ENCODE peak calls at places on chromosomes 11 and 22, in ten cellular contexts. One of them, this sample, is unnamed.

GRCh38 chr11:75554258-75555022 is 7.6 kb upstream of the SERPINH1 start:
- DNase-seq in RWPE1: no peak
- DNase-seq in HCT116: no peak
- DNase-seq in hepatocyte: peak
- DNase-seq in IMR-90: peak
- DNase-seq in CD4-positive, alpha-beta T cell: no peak
- DNase-seq in A549: no peak
- DNase-seq in GM23248: peak
- DNase-seq in K562: peak
- DNase-seq in heart right ventricle: peak
- DNase-seq in this sample: peak

GRCh38 chr11:94544582-94544831 is 786 bp downstream of the FUT4 start:
- DNase-seq in RWPE1: no peak
- DNase-seq in HCT116: no peak
- DNase-seq in hepatocyte: no peak
- DNase-seq in IMR-90: no peak
- DNase-seq in CD4-positive, alpha-beta T cell: no peak
- DNase-seq in A549: no peak
- DNase-seq in GM23248: no peak
- DNase-seq in K562: no peak
- DNase-seq in heart right ventricle: no peak
- DNase-seq in this sample: no peak

GRCh38 chr11:113991170-113991569 is 16.3 kb downstream of the HTR3A start:
- DNase-seq in RWPE1: peak
- DNase-seq in HCT116: no peak
- DNase-seq in hepatocyte: peak
- DNase-seq in IMR-90: peak
- DNase-seq in CD4-positive, alpha-beta T cell: no peak
- DNase-seq in A549: no peak
- DNase-seq in GM23248: peak
- DNase-seq in K562: peak
- DNase-seq in heart right ventricle: peak
- DNase-seq in this sample: peak

GRCh38 chr11:46336781-46337180 is 10.5 kb upstream of the DGKZ start:
- DNase-seq in RWPE1: no peak
- DNase-seq in HCT116: no peak
- DNase-seq in hepatocyte: no peak
- DNase-seq in IMR-90: no peak
- DNase-seq in CD4-positive, alpha-beta T cell: peak
- DNase-seq in A549: no peak
- DNase-seq in GM23248: peak
- DNase-seq in K562: peak
- DNase-seq in heart right ventricle: no peak
- DNase-seq in this sample: no peak

GRCh38 chr11:86206296-86206695 is 38.3 kb upstream of the EED start:
- DNase-seq in RWPE1: no peak
- DNase-seq in HCT116: no peak
- DNase-seq in hepatocyte: no peak
- DNase-seq in IMR-90: no peak
- DNase-seq in CD4-positive, alpha-beta T cell: no peak
- DNase-seq in A549: no peak
- DNase-seq in GM23248: no peak
- DNase-seq in K562: no peak
- DNase-seq in heart right ventricle: no peak
- DNase-seq in this sample: no peak

GRCh38 chr11:127193916-127194315 is 193.3 kb upstream of the KIRREL3 start:
- DNase-seq in RWPE1: no peak
- DNase-seq in HCT116: no peak
- DNase-seq in hepatocyte: no peak
- DNase-seq in IMR-90: no peak
- DNase-seq in CD4-positive, alpha-beta T cell: no peak
- DNase-seq in A549: no peak
- DNase-seq in GM23248: no peak
- DNase-seq in K562: no peak
- DNase-seq in heart right ventricle: no peak
- DNase-seq in this sample: no peak

GRCh38 chr22:39253427-39254070 is 8.8 kb upstream of the PDGFB start:
- DNase-seq in RWPE1: peak
- DNase-seq in HCT116: peak
- DNase-seq in hepatocyte: peak
- DNase-seq in IMR-90: peak
- DNase-seq in CD4-positive, alpha-beta T cell: peak
- DNase-seq in A549: peak
- DNase-seq in GM23248: peak
- DNase-seq in K562: peak
- DNase-seq in heart right ventricle: peak
- DNase-seq in this sample: peak

GRCh38 chr11:57974830-57975229 is 48.9 kb upstream of the OR9Q1 start:
- DNase-seq in RWPE1: no peak
- DNase-seq in HCT116: no peak
- DNase-seq in hepatocyte: no peak
- DNase-seq in IMR-90: no peak
- DNase-seq in CD4-positive, alpha-beta T cell: no peak
- DNase-seq in A549: no peak
- DNase-seq in GM23248: peak
- DNase-seq in K562: no peak
- DNase-seq in heart right ventricle: no peak
- DNase-seq in this sample: no peak

GRCh38 chr11:61090521-61090920 is 11.8 kb upstream of the CD5 start:
- DNase-seq in RWPE1: no peak
- DNase-seq in HCT116: no peak
- DNase-seq in hepatocyte: no peak
- DNase-seq in IMR-90: no peak
- DNase-seq in CD4-positive, alpha-beta T cell: no peak
- DNase-seq in A549: no peak
- DNase-seq in GM23248: no peak
- DNase-seq in K562: no peak
- DNase-seq in heart right ventricle: no peak
- DNase-seq in this sample: no peak

GRCh38 chr11:46826310-46827044 is 19.6 kb downstream of the CKAP5 start:
- DNase-seq in RWPE1: peak
- DNase-seq in HCT116: peak
- DNase-seq in hepatocyte: peak
- DNase-seq in IMR-90: peak
- DNase-seq in CD4-positive, alpha-beta T cell: peak
- DNase-seq in A549: peak
- DNase-seq in GM23248: peak
- DNase-seq in K562: peak
- DNase-seq in heart right ventricle: peak
- DNase-seq in this sample: peak

GRCh38 chr11:9527481-9528140 is 45.9 kb upstream of the WEE1 start:
- DNase-seq in RWPE1: no peak
- DNase-seq in HCT116: peak
- DNase-seq in hepatocyte: no peak
- DNase-seq in IMR-90: peak
- DNase-seq in CD4-positive, alpha-beta T cell: no peak
- DNase-seq in A549: no peak
- DNase-seq in GM23248: peak
- DNase-seq in K562: no peak
- DNase-seq in heart right ventricle: peak
- DNase-seq in this sample: peak

GRCh38 chr11:2930705-2931415 is 1.6 kb upstream of the PHLDA2 start:
- DNase-seq in RWPE1: peak
- DNase-seq in HCT116: peak
- DNase-seq in hepatocyte: peak
- DNase-seq in IMR-90: peak
- DNase-seq in CD4-positive, alpha-beta T cell: peak
- DNase-seq in A549: peak
- DNase-seq in GM23248: peak
- DNase-seq in K562: peak
- DNase-seq in heart right ventricle: peak
- DNase-seq in this sample: peak
- H3K27ac ChIP-seq in RWPE1: peak
- H3K27ac ChIP-seq in HCT116: peak
- H3K27ac ChIP-seq in hepatocyte: peak
- H3K27ac ChIP-seq in IMR-90: peak
- H3K27ac ChIP-seq in CD4-positive, alpha-beta T cell: no peak
- H3K27ac ChIP-seq in A549: peak
- H3K27ac ChIP-seq in GM23248: peak
- H3K27ac ChIP-seq in K562: peak
- H3K27ac ChIP-seq in heart right ventricle: no peak
- H3K27ac ChIP-seq in this sample: peak

GRCh38 chr22:25735657-25736056 is 6.3 kb upstream of the MYO18B start:
- DNase-seq in RWPE1: no peak
- DNase-seq in HCT116: no peak
- DNase-seq in hepatocyte: no peak
- DNase-seq in IMR-90: no peak
- DNase-seq in CD4-positive, alpha-beta T cell: no peak
- DNase-seq in A549: no peak
- DNase-seq in GM23248: no peak
- DNase-seq in K562: no peak
- DNase-seq in heart right ventricle: no peak
- DNase-seq in this sample: no peak
- H3K27ac ChIP-seq in RWPE1: no peak
- H3K27ac ChIP-seq in HCT116: no peak
- H3K27ac ChIP-seq in hepatocyte: no peak
- H3K27ac ChIP-seq in IMR-90: no peak
- H3K27ac ChIP-seq in CD4-positive, alpha-beta T cell: no peak
- H3K27ac ChIP-seq in A549: no peak
- H3K27ac ChIP-seq in GM23248: no peak
- H3K27ac ChIP-seq in K562: no peak
- H3K27ac ChIP-seq in heart right ventricle: no peak
- H3K27ac ChIP-seq in this sample: no peak

GRCh38 chr11:32382339-32383049 is 52.8 kb downstream of the WT1 start:
- DNase-seq in RWPE1: no peak
- DNase-seq in HCT116: no peak
- DNase-seq in hepatocyte: no peak
- DNase-seq in IMR-90: no peak
- DNase-seq in CD4-positive, alpha-beta T cell: no peak
- DNase-seq in A549: no peak
- DNase-seq in GM23248: no peak
- DNase-seq in K562: no peak
- DNase-seq in heart right ventricle: no peak
- DNase-seq in this sample: no peak
- H3K27ac ChIP-seq in RWPE1: no peak
- H3K27ac ChIP-seq in HCT116: no peak
- H3K27ac ChIP-seq in hepatocyte: no peak
- H3K27ac ChIP-seq in IMR-90: no peak
- H3K27ac ChIP-seq in CD4-positive, alpha-beta T cell: no peak
- H3K27ac ChIP-seq in A549: no peak
- H3K27ac ChIP-seq in GM23248: no peak
- H3K27ac ChIP-seq in K562: no peak
- H3K27ac ChIP-seq in heart right ventricle: no peak
- H3K27ac ChIP-seq in this sample: no peak

GRCh38 chr11:115266066-115266465 is 238.1 kb downstream of the CADM1 start:
- DNase-seq in RWPE1: no peak
- DNase-seq in HCT116: no peak
- DNase-seq in hepatocyte: no peak
- DNase-seq in IMR-90: no peak
- DNase-seq in CD4-positive, alpha-beta T cell: no peak
- DNase-seq in A549: no peak
- DNase-seq in GM23248: no peak
- DNase-seq in K562: no peak
- DNase-seq in heart right ventricle: no peak
- DNase-seq in this sample: no peak
- H3K27ac ChIP-seq in RWPE1: no peak
- H3K27ac ChIP-seq in HCT116: no peak
- H3K27ac ChIP-seq in hepatocyte: no peak
- H3K27ac ChIP-seq in IMR-90: no peak
- H3K27ac ChIP-seq in CD4-positive, alpha-beta T cell: no peak
- H3K27ac ChIP-seq in A549: no peak
- H3K27ac ChIP-seq in GM23248: no peak
- H3K27ac ChIP-seq in K562: no peak
- H3K27ac ChIP-seq in heart right ventricle: no peak
- H3K27ac ChIP-seq in this sample: no peak